ENCODE peak calls at places on chromosomes 7 and 10, in five cellular contexts. One of them, this sample, is unnamed.

GRCh38 chr10:1187855-1188555 is 131.8 kb downstream of the WDR37 start:
- DNase-seq in tibial artery: peak; percentile 20
- DNase-seq in adrenal gland: no peak
- DNase-seq in psoas muscle: no peak
- DNase-seq in mammary epithelial cell: no peak
- DNase-seq in this sample: no peak

GRCh38 chr7:157150825-157151412 is 12.2 kb downstream of the UBE3C start:
- DNase-seq in tibial artery: no peak
- DNase-seq in adrenal gland: no peak
- DNase-seq in psoas muscle: peak; percentile 56
- DNase-seq in mammary epithelial cell: no peak
- DNase-seq in this sample: no peak

GRCh38 chr7:116340201-116340847 is 130.0 kb downstream of the TES start:
- DNase-seq in tibial artery: no peak
- DNase-seq in adrenal gland: no peak
- DNase-seq in psoas muscle: no peak
- DNase-seq in mammary epithelial cell: no peak
- DNase-seq in this sample: no peak

GRCh38 chr10:70619271-70620019 is 16.9 kb upstream of the PRF1 start:
- DNase-seq in tibial artery: no peak
- DNase-seq in adrenal gland: no peak
- DNase-seq in psoas muscle: no peak
- DNase-seq in mammary epithelial cell: peak; percentile 44
- DNase-seq in this sample: no peak

GRCh38 chr7:135923700-135924261 is 53.4 kb downstream of the MTPN start:
- DNase-seq in tibial artery: no peak
- DNase-seq in adrenal gland: peak; percentile 37
- DNase-seq in psoas muscle: no peak
- DNase-seq in mammary epithelial cell: peak; percentile 94
- DNase-seq in this sample: no peak

GRCh38 chr10:73117976-73118743 is 7.9 kb downstream of the NUDT13 start:
- DNase-seq in tibial artery: no peak
- DNase-seq in adrenal gland: no peak
- DNase-seq in psoas muscle: no peak
- DNase-seq in mammary epithelial cell: peak; percentile 70
- DNase-seq in this sample: no peak

GRCh38 chr7:44962483-44963251 is 16.1 kb downstream of the MYO1G start:
- DNase-seq in tibial artery: peak; percentile 65
- DNase-seq in adrenal gland: peak; percentile 45
- DNase-seq in psoas muscle: peak; percentile 47
- DNase-seq in mammary epithelial cell: peak; percentile 28
- DNase-seq in this sample: no peak

GRCh38 chr10:124637091-124637700 is 107.0 kb downstream of the FAM53B start:
- DNase-seq in tibial artery: no peak
- DNase-seq in adrenal gland: no peak
- DNase-seq in psoas muscle: no peak
- DNase-seq in mammary epithelial cell: no peak
- DNase-seq in this sample: no peak

GRCh38 chr10:26914898-26915297 is 54.1 kb upstream of the ABI1 start:
- DNase-seq in tibial artery: no peak
- DNase-seq in adrenal gland: no peak
- DNase-seq in psoas muscle: no peak
- DNase-seq in mammary epithelial cell: no peak
- DNase-seq in this sample: no peak

GRCh38 chr7:88291401-88292173 is 15.1 kb downstream of the STEAP4 start:
- DNase-seq in tibial artery: no peak
- DNase-seq in adrenal gland: no peak
- DNase-seq in psoas muscle: no peak
- DNase-seq in mammary epithelial cell: peak; percentile 96
- DNase-seq in this sample: no peak

GRCh38 chr7:7817748-7818147 is 99.3 kb upstream of the RPA3 start:
- DNase-seq in tibial artery: no peak
- DNase-seq in adrenal gland: no peak
- DNase-seq in psoas muscle: no peak
- DNase-seq in mammary epithelial cell: no peak
- DNase-seq in this sample: no peak

GRCh38 chr10:123584419-123584775 is 81.8 kb upstream of the GPR26 start:
- DNase-seq in tibial artery: no peak
- DNase-seq in adrenal gland: no peak
- DNase-seq in psoas muscle: no peak
- DNase-seq in mammary epithelial cell: no peak
- DNase-seq in this sample: no peak

GRCh38 chr7:114916261-114916892 is 5.5 kb upstream of the MDFIC start:
- DNase-seq in tibial artery: no peak
- DNase-seq in adrenal gland: no peak
- DNase-seq in psoas muscle: no peak
- DNase-seq in mammary epithelial cell: no peak
- DNase-seq in this sample: no peak

GRCh38 chr7:107969856-107970255 is 33.1 kb downstream of the LAMB1 start:
- DNase-seq in tibial artery: no peak
- DNase-seq in adrenal gland: peak; percentile 55
- DNase-seq in psoas muscle: peak; percentile 33
- DNase-seq in mammary epithelial cell: no peak
- DNase-seq in this sample: no peak

GRCh38 chr10:119131512-119132240 is 27.8 kb downstream of the DENND10 start:
- DNase-seq in tibial artery: no peak
- DNase-seq in adrenal gland: peak; percentile 23
- DNase-seq in psoas muscle: no peak
- DNase-seq in mammary epithelial cell: no peak
- DNase-seq in this sample: no peak

GRCh38 chr10:118042336-118042735 is 4.4 kb downstream of the RAB11FIP2 start:
- DNase-seq in tibial artery: no peak
- DNase-seq in adrenal gland: no peak
- DNase-seq in psoas muscle: no peak
- DNase-seq in mammary epithelial cell: no peak
- DNase-seq in this sample: no peak

GRCh38 chr7:43244232-43244631 is 131.8 kb downstream of the HECW1 start:
- DNase-seq in tibial artery: no peak
- DNase-seq in adrenal gland: no peak
- DNase-seq in psoas muscle: no peak
- DNase-seq in mammary epithelial cell: peak; percentile 6
- DNase-seq in this sample: no peak

GRCh38 chr7:82789883-82790609 is 346.5 kb upstream of the CACNA2D1 start:
- DNase-seq in tibial artery: no peak
- DNase-seq in adrenal gland: no peak
- DNase-seq in psoas muscle: no peak
- DNase-seq in mammary epithelial cell: no peak
- DNase-seq in this sample: no peak

GRCh38 chr7:81721428-81721827 is 48.4 kb downstream of the HGF start:
- DNase-seq in tibial artery: no peak
- DNase-seq in adrenal gland: no peak
- DNase-seq in psoas muscle: no peak
- DNase-seq in mammary epithelial cell: no peak
- DNase-seq in this sample: no peak

GRCh38 chr10:48713966-48714618 is 29.4 kb downstream of the WDFY4 start:
- DNase-seq in tibial artery: no peak
- DNase-seq in adrenal gland: no peak
- DNase-seq in psoas muscle: no peak
- DNase-seq in mammary epithelial cell: no peak
- DNase-seq in this sample: no peak

GRCh38 chr7:1697499-1698125 is 27.5 kb downstream of the ELFN1 start:
- DNase-seq in tibial artery: peak; percentile 19
- DNase-seq in adrenal gland: no peak
- DNase-seq in psoas muscle: no peak
- DNase-seq in mammary epithelial cell: no peak
- DNase-seq in this sample: no peak

GRCh38 chr10:58412502-58412961 is 27.3 kb downstream of the TFAM start:
- DNase-seq in tibial artery: no peak
- DNase-seq in adrenal gland: no peak
- DNase-seq in psoas muscle: no peak
- DNase-seq in mammary epithelial cell: peak; percentile 79
- DNase-seq in this sample: no peak

GRCh38 chr10:71802235-71802634 is 28.9 kb upstream of the VSIR start:
- DNase-seq in tibial artery: no peak
- DNase-seq in adrenal gland: no peak
- DNase-seq in psoas muscle: no peak
- DNase-seq in mammary epithelial cell: no peak
- DNase-seq in this sample: no peak

GRCh38 chr7:42574693-42575084 is 337.2 kb downstream of the C7orf25 start:
- DNase-seq in tibial artery: no peak
- DNase-seq in adrenal gland: no peak
- DNase-seq in psoas muscle: no peak
- DNase-seq in mammary epithelial cell: no peak
- DNase-seq in this sample: no peak

GRCh38 chr7:78850093-78850740 is 603.2 kb downstream of the MAGI2 start:
- DNase-seq in tibial artery: no peak
- DNase-seq in adrenal gland: no peak
- DNase-seq in psoas muscle: no peak
- DNase-seq in mammary epithelial cell: no peak
- DNase-seq in this sample: no peak

GRCh38 chr7:461453-462172 is 58.0 kb downstream of the PDGFA start:
- DNase-seq in tibial artery: peak; percentile 71
- DNase-seq in adrenal gland: peak; percentile 23
- DNase-seq in psoas muscle: no peak
- DNase-seq in mammary epithelial cell: no peak
- DNase-seq in this sample: no peak

GRCh38 chr7:29884399-29885272 is 78.3 kb downstream of the WIPF3 start:
- DNase-seq in tibial artery: no peak
- DNase-seq in adrenal gland: no peak
- DNase-seq in psoas muscle: no peak
- DNase-seq in mammary epithelial cell: no peak
- DNase-seq in this sample: no peak
- TF ChIP-seq CTCF in tibial artery: no peak
- TF ChIP-seq CTCF in adrenal gland: no peak
- TF ChIP-seq CTCF in psoas muscle: no peak
- TF ChIP-seq CTCF in mammary epithelial cell: no peak
- TF ChIP-seq CTCF in this sample: no peak

GRCh38 chr10:74957199-74958084 is 131.0 kb downstream of the KAT6B start:
- DNase-seq in tibial artery: no peak
- DNase-seq in adrenal gland: peak; percentile 26
- DNase-seq in psoas muscle: no peak
- DNase-seq in mammary epithelial cell: no peak
- DNase-seq in this sample: no peak
- H3K4me3 ChIP-seq in tibial artery: no peak overlapping the region
- H3K4me3 ChIP-seq in adrenal gland: no peak overlapping the region
- H3K4me3 ChIP-seq in psoas muscle: no peak overlapping the region
- H3K4me3 ChIP-seq in mammary epithelial cell: no peak overlapping the region
- H3K4me3 ChIP-seq in this sample: no peak overlapping the region

GRCh38 chr7:132576723-132577089 is 436 bp upstream of the PLXNA4 start:
- DNase-seq in tibial artery: no peak
- DNase-seq in adrenal gland: no peak
- DNase-seq in psoas muscle: no peak
- DNase-seq in mammary epithelial cell: no peak
- DNase-seq in this sample: no peak

GRCh38 chr7:132578050-132578370 is 1.7 kb upstream of the PLXNA4 start:
- DNase-seq in tibial artery: no peak
- DNase-seq in adrenal gland: no peak
- DNase-seq in psoas muscle: no peak
- DNase-seq in mammary epithelial cell: no peak
- DNase-seq in this sample: no peak

GRCh38 chr7:132578826-132579225 is 2.6 kb upstream of the PLXNA4 start:
- DNase-seq in tibial artery: no peak
- DNase-seq in adrenal gland: no peak
- DNase-seq in psoas muscle: no peak
- DNase-seq in mammary epithelial cell: no peak
- DNase-seq in this sample: no peak

GRCh38 chr7:132575987-132576722 is at the start of gene PLXNA4:
- DNase-seq in tibial artery: no peak
- DNase-seq in adrenal gland: no peak
- DNase-seq in psoas muscle: no peak
- DNase-seq in mammary epithelial cell: no peak
- DNase-seq in this sample: no peak

GRCh38 chr7:132577206-132578049 is 1.2 kb upstream of the PLXNA4 start:
- DNase-seq in tibial artery: peak; percentile 75
- DNase-seq in adrenal gland: peak; percentile 34
- DNase-seq in psoas muscle: peak; percentile 71
- DNase-seq in mammary epithelial cell: peak; percentile 14
- DNase-seq in this sample: no peak
- TF ChIP-seq CTCF in tibial artery: no peak
- TF ChIP-seq CTCF in adrenal gland: peak; percentile 4
- TF ChIP-seq CTCF in psoas muscle: peak; percentile 6
- TF ChIP-seq CTCF in mammary epithelial cell: no peak
- TF ChIP-seq CTCF in this sample: peak; percentile 56

GRCh38 chr10:74310652-74311257 is 159.7 kb downstream of the ADK start:
- DNase-seq in tibial artery: no peak
- DNase-seq in adrenal gland: no peak
- DNase-seq in psoas muscle: no peak
- DNase-seq in mammary epithelial cell: no peak
- DNase-seq in this sample: no peak

GRCh38 chr10:74305730-74306129 is 154.7 kb downstream of the ADK start:
- DNase-seq in tibial artery: no peak
- DNase-seq in adrenal gland: no peak
- DNase-seq in psoas muscle: no peak
- DNase-seq in mammary epithelial cell: no peak
- DNase-seq in this sample: no peak

GRCh38 chr10:74300651-74301050 is 149.6 kb downstream of the ADK start:
- DNase-seq in tibial artery: no peak
- DNase-seq in adrenal gland: no peak
- DNase-seq in psoas muscle: no peak
- DNase-seq in mammary epithelial cell: no peak
- DNase-seq in this sample: no peak

GRCh38 chr10:74307061-74307651 is 156.1 kb downstream of the ADK start:
- DNase-seq in tibial artery: no peak
- DNase-seq in adrenal gland: no peak
- DNase-seq in psoas muscle: no peak
- DNase-seq in mammary epithelial cell: peak; percentile 24
- DNase-seq in this sample: no peak

DNA sequence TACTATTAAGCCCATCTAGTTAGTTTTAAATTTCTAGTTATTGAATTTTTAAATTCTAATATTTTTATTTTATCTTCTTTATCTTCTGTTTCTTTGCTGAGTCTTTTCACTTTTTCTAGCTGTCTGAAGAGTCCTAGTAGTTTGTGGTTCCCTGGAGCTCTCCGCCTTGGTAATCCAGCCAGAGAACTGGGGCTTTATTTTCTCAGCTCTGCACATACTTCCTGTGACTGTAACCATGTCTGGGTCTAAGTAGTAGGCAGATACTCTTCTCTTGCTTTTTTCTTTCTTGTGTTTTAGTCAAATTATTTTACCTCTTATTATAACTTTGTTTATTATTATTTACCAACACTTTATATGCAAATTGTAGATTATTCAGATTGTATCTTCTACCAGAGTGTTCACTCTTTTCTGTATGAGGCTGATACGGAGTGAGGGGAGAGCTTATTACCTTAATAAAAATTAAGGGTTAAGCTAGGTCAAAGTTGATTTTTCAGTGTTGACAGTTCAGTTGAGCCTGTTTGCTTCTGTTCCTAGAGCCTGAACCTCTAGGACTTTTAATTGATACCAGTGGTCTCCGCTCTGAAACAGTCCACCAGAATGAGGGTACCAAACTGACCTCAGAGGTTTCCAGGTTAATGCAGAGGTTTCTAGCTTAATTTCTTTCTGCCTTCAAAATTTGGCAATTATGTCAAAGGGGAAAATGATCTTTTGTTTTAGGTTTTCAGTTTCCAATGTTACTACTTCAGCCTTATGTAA is 155.4 kb downstream of the ADK start:
- DNase-seq in tibial artery: no peak
- DNase-seq in adrenal gland: no peak
- DNase-seq in psoas muscle: no peak
- DNase-seq in mammary epithelial cell: no peak
- DNase-seq in this sample: no peak
- H3K4me3 ChIP-seq in tibial artery: no peak overlapping the region
- H3K4me3 ChIP-seq in adrenal gland: no peak overlapping the region
- H3K4me3 ChIP-seq in psoas muscle: no peak overlapping the region
- H3K4me3 ChIP-seq in mammary epithelial cell: no peak overlapping the region
- H3K4me3 ChIP-seq in this sample: no peak overlapping the region

This sample was measured in right atrium auricular region.